ENCODE peak calls at places on chromosomes 1 and 21, in seven cellular contexts. R, Q, T, S, B, F and K are unnamed samples.

GRCh38 chr1:80536464-80536863 is 1264.3 kb upstream of the ADGRL2 start:
- DNase-seq in R (no peak), Q (no peak), T (no peak), S (no peak), B (no peak), F (no peak), K (no peak)

GRCh38 chr1:27637052-27637451 is 2.1 kb upstream of the FGR start:
- DNase-seq in R (no peak), Q (no peak), T (no peak), S (no peak), B (no peak), F (no peak), K (no peak)

GRCh38 chr1:244341455-244342450 is 110.0 kb downstream of the ADSS2 start:
- DNase-seq in R (peak), Q (no peak), T (peak), S (peak), B (no peak), F (no peak), K (peak)

GRCh38 chr21:44817506-44817880 is 369 bp downstream of the SUMO3 start:
- DNase-seq in R (peak), Q (peak), T (peak), S (peak), B (peak), F (peak), K (peak)

GRCh38 chr1:232752365-232752764 is 52.9 kb upstream of the MAP10 start:
- DNase-seq in R (no peak), Q (no peak), T (no peak), S (no peak), B (no peak), F (no peak), K (no peak)

GRCh38 chr21:33149166-33149565 is 79.2 kb downstream of the OLIG1 start:
- DNase-seq in R (no peak), Q (no peak), T (no peak), S (no peak), B (no peak), F (no peak), K (no peak)

GRCh38 chr1:224211262-224211962 is 28.4 kb downstream of the DEGS1 start:
- DNase-seq in R (peak), Q (no peak), T (no peak), S (no peak), B (no peak), F (peak), K (no peak)

GRCh38 chr1:219433471-219434131 is 179.3 kb downstream of the ZC3H11B start:
- DNase-seq in R (no peak), Q (no peak), T (no peak), S (no peak), B (no peak), F (no peak), K (no peak)

GRCh38 chr1:234495231-234495990 is 16.4 kb upstream of the TARBP1 start:
- DNase-seq in R (peak), Q (no peak), T (no peak), S (peak), B (no peak), F (peak), K (peak)

GRCh38 chr1:19113362-19114092 is 96.5 kb downstream of the UBR4 start:
- DNase-seq in R (peak), Q (peak), T (no peak), S (peak), B (no peak), F (peak), K (peak)

GRCh38 chr1:179510038-179510437 is 65.7 kb downstream of the NPHS2 start:
- DNase-seq in R (no peak), Q (no peak), T (no peak), S (no peak), B (no peak), F (no peak), K (no peak)

GRCh38 chr1:171715813-171716251 is 26.0 kb downstream of the VAMP4 start:
- DNase-seq in R (peak), Q (no peak), T (no peak), S (no peak), B (no peak), F (peak), K (no peak)

GRCh38 chr1:235180916-235181315 is 19.9 kb upstream of the RBM34 start:
- DNase-seq in R (no peak), Q (no peak), T (no peak), S (no peak), B (no peak), F (no peak), K (no peak)

GRCh38 chr1:24966724-24967346 is 36.8 kb upstream of the RUNX3 start:
- DNase-seq in R (peak), Q (peak), T (no peak), S (no peak), B (no peak), F (peak), K (no peak)

GRCh38 chr1:2391034-2391384 is 345 bp downstream of the MORN1 start:
- DNase-seq in R (no peak), Q (peak), T (no peak), S (peak), B (no peak), F (no peak), K (no peak)

GRCh38 chr1:84972377-84972987 is 24.4 kb downstream of the MCOLN2 start:
- DNase-seq in R (peak), Q (no peak), T (no peak), S (no peak), B (no peak), F (no peak), K (no peak)

GRCh38 chr1:167442142-167442848 is 76.0 kb downstream of the CD247 start:
- DNase-seq in R (peak), Q (peak), T (peak), S (peak), B (peak), F (peak), K (peak)

GRCh38 chr21:34770581-34770980 is 101.8 kb downstream of the CLIC6 start:
- DNase-seq in R (no peak), Q (no peak), T (no peak), S (no peak), B (no peak), F (peak), K (no peak)

GRCh38 chr1:14522331-14523241 is 75.9 kb upstream of the KAZN start:
- DNase-seq in R (peak), Q (no peak), T (no peak), S (no peak), B (no peak), F (peak), K (peak)

GRCh38 chr21:46049890-46050650 is 47.8 kb upstream of the COL6A2 start:
- DNase-seq in R (no peak), Q (no peak), T (peak), S (no peak), B (peak), F (no peak), K (peak)

GRCh38 chr1:187281085-187281484 is 452.3 kb downstream of the PLA2G4A start:
- DNase-seq in R (no peak), Q (no peak), T (no peak), S (no peak), B (no peak), F (no peak), K (no peak)

GRCh38 chr1:26317612-26318337 is at the start of gene CD52:
- DNase-seq in R (no peak), Q (peak), T (no peak), S (peak), B (no peak), F (no peak), K (peak)

GRCh38 chr1:167631987-167632680 is 2.1 kb downstream of the RCSD1 start:
- DNase-seq in R (no peak), Q (peak), T (peak), S (peak), B (no peak), F (no peak), K (peak)

GRCh38 chr1:193179094-193179493 is 7.3 kb downstream of the B3GALT2 start:
- DNase-seq in R (no peak), Q (no peak), T (no peak), S (no peak), B (no peak), F (no peak), K (no peak)

GRCh38 chr1:50491142-50491541 is 67.9 kb upstream of the DMRTA2 start:
- DNase-seq in R (no peak), Q (no peak), T (no peak), S (no peak), B (no peak), F (no peak), K (no peak)

GRCh38 chr21:45845790-45846130 is 135.8 kb upstream of the COL6A1 start:
- DNase-seq in R (no peak), Q (no peak), T (no peak), S (no peak), B (no peak), F (no peak), K (peak)

GRCh38 chr1:193256019-193256418 is 69.6 kb upstream of the B3GALT2 start:
- DNase-seq in R (no peak), Q (no peak), T (no peak), S (no peak), B (no peak), F (no peak), K (no peak)

GRCh38 chr1:35560256-35561225 is 2.9 kb downstream of the NCDN start:
- DNase-seq in R (no peak), Q (no peak), T (no peak), S (no peak), B (no peak), F (no peak), K (no peak)

GRCh38 chr1:21659924-21660326 is 9.2 kb downstream of the RAP1GAP start:
- DNase-seq in R (no peak), Q (no peak), T (no peak), S (no peak), B (no peak), F (no peak), K (no peak)

GRCh38 chr21:43611598-43612369 is 47.5 kb downstream of the HSF2BP start:
- DNase-seq in R (peak), Q (no peak), T (no peak), S (peak), B (peak), F (peak), K (peak)

GRCh38 chr21:29114765-29115164 is 15.7 kb upstream of the MAP3K7CL start:
- DNase-seq in R (peak), Q (no peak), T (no peak), S (peak), B (no peak), F (peak), K (peak)

GRCh38 chr1:57722285-57722978 is 298.6 kb upstream of the DAB1 start:
- DNase-seq in R (no peak), Q (no peak), T (no peak), S (no peak), B (no peak), F (no peak), K (no peak)